ENCODE peak calls at places on chromosomes 16 and 17, in four cellular contexts. Z, J, X and F are unnamed samples.

GRCh38 chr16:10170016-10170415 is 12.2 kb downstream of the GRIN2A start:
- DNase-seq in Z (no peak), J (no peak), X (no peak), F (no peak)

GRCh38 chr16:88649924-88650748 is 717 bp downstream of the CYBA start:
- DNase-seq in Z (peak), J (no peak), X (peak), F (peak)

GRCh38 chr17:4998666-4999428 is 1.1 kb downstream of the KIF1C start:
- DNase-seq in Z (no peak), J (no peak), X (no peak), F (peak)

GRCh38 chr16:62805221-62805857 is 769.1 kb upstream of the CDH8 start:
- DNase-seq in Z (no peak), J (no peak), X (no peak), F (no peak)

GRCh38 chr17:41731836-41732235 is 2.6 kb downstream of the HAP1 start:
- DNase-seq in Z (no peak), J (no peak), X (no peak), F (no peak)

GRCh38 chr16:88703486-88704309 is 2.5 kb downstream of the RNF166 start:
- DNase-seq in Z (peak), J (no peak), X (no peak), F (no peak)

GRCh38 chr16:88510091-88510719 is 57.1 kb downstream of the ZFPM1 start:
- DNase-seq in Z (no peak), J (no peak), X (no peak), F (no peak)

GRCh38 chr17:68435876-68436842 is 21.1 kb downstream of the WIPI1 start:
- DNase-seq in Z (peak), J (peak), X (peak), F (peak)

GRCh38 chr16:58847902-58848661 is 114.0 kb upstream of the GOT2 start:
- DNase-seq in Z (no peak), J (no peak), X (peak), F (no peak)

GRCh38 chr17:38868968-38869646 is 751 bp upstream of the LASP1 start:
- DNase-seq in Z (peak), J (peak), X (peak), F (peak)

GRCh38 chr17:47012457-47012856 is 33.4 kb upstream of the RPRML start:
- DNase-seq in Z (no peak), J (no peak), X (no peak), F (no peak)

GRCh38 chr17:46166692-46167249 is 26.5 kb downstream of the KANSL1 start:
- DNase-seq in Z (no peak), J (no peak), X (no peak), F (no peak)

GRCh38 chr16:69706975-69707340 is 19.4 kb downstream of the NQO1 start:
- DNase-seq in Z (peak), J (no peak), X (no peak), F (no peak)